ENCODE peak calls at places on chromosomes 11 and 22, in seven cellular contexts. One of them, this sample, is unnamed.

GRCh38 chr22:20061481-20061861 is 18.6 kb upstream of the DGCR8 start:
- DNase-seq in activated T-cell treated with anti-CD3 and anti-CD28 coated beads, Interleukin-2, amount 50 U/mL, for 72 hours: no peak
- DNase-seq in endodermal cell: no peak
- DNase-seq in AG10803: no peak
- DNase-seq in T-cell: no peak
- DNase-seq in posterior vena cava: no peak
- DNase-seq in heart right ventricle: no peak
- DNase-seq in this sample: peak

GRCh38 chr11:501001-501682 is 5.9 kb downstream of the RNH1 start:
- DNase-seq in activated T-cell treated with anti-CD3 and anti-CD28 coated beads, Interleukin-2, amount 50 U/mL, for 72 hours: no peak
- DNase-seq in endodermal cell: no peak
- DNase-seq in AG10803: no peak
- DNase-seq in T-cell: no peak
- DNase-seq in posterior vena cava: peak
- DNase-seq in heart right ventricle: no peak
- DNase-seq in this sample: no peak

GRCh38 chr11:92893276-92893675 is 76.2 kb upstream of the MTNR1B start:
- DNase-seq in activated T-cell treated with anti-CD3 and anti-CD28 coated beads, Interleukin-2, amount 50 U/mL, for 72 hours: no peak
- DNase-seq in endodermal cell: no peak
- DNase-seq in AG10803: no peak
- DNase-seq in T-cell: no peak
- DNase-seq in posterior vena cava: no peak
- DNase-seq in heart right ventricle: no peak
- DNase-seq in this sample: peak

GRCh38 chr11:68386331-68386978 is 74.1 kb downstream of the LRP5 start:
- DNase-seq in activated T-cell treated with anti-CD3 and anti-CD28 coated beads, Interleukin-2, amount 50 U/mL, for 72 hours: no peak
- DNase-seq in endodermal cell: no peak
- DNase-seq in AG10803: no peak
- DNase-seq in T-cell: no peak
- DNase-seq in posterior vena cava: no peak
- DNase-seq in heart right ventricle: no peak
- DNase-seq in this sample: no peak

GRCh38 chr11:16603890-16604783 is 134.3 kb upstream of the C11orf58 start:
- DNase-seq in activated T-cell treated with anti-CD3 and anti-CD28 coated beads, Interleukin-2, amount 50 U/mL, for 72 hours: no peak
- DNase-seq in endodermal cell: peak
- DNase-seq in AG10803: no peak
- DNase-seq in T-cell: no peak
- DNase-seq in posterior vena cava: peak
- DNase-seq in heart right ventricle: peak
- DNase-seq in this sample: peak

GRCh38 chr22:44181033-44181911 is 547 bp downstream of the PARVG start:
- DNase-seq in activated T-cell treated with anti-CD3 and anti-CD28 coated beads, Interleukin-2, amount 50 U/mL, for 72 hours: peak
- DNase-seq in endodermal cell: no peak
- DNase-seq in AG10803: no peak
- DNase-seq in T-cell: peak
- DNase-seq in posterior vena cava: no peak
- DNase-seq in heart right ventricle: no peak
- DNase-seq in this sample: peak

GRCh38 chr11:2839395-2839941 is 46.1 kb downstream of the CDKN1C start:
- DNase-seq in activated T-cell treated with anti-CD3 and anti-CD28 coated beads, Interleukin-2, amount 50 U/mL, for 72 hours: no peak
- DNase-seq in endodermal cell: no peak
- DNase-seq in AG10803: no peak
- DNase-seq in T-cell: no peak
- DNase-seq in posterior vena cava: no peak
- DNase-seq in heart right ventricle: no peak
- DNase-seq in this sample: no peak

GRCh38 chr11:58003591-58003990 is 20.1 kb upstream of the OR9Q1 start:
- DNase-seq in activated T-cell treated with anti-CD3 and anti-CD28 coated beads, Interleukin-2, amount 50 U/mL, for 72 hours: no peak
- DNase-seq in endodermal cell: no peak
- DNase-seq in AG10803: no peak
- DNase-seq in T-cell: no peak
- DNase-seq in posterior vena cava: no peak
- DNase-seq in heart right ventricle: no peak
- DNase-seq in this sample: no peak

GRCh38 chr11:119752946-119753345 is 23.9 kb upstream of the NECTIN1 start:
- DNase-seq in activated T-cell treated with anti-CD3 and anti-CD28 coated beads, Interleukin-2, amount 50 U/mL, for 72 hours: no peak
- DNase-seq in endodermal cell: no peak
- DNase-seq in AG10803: no peak
- DNase-seq in T-cell: no peak
- DNase-seq in posterior vena cava: peak
- DNase-seq in heart right ventricle: no peak
- DNase-seq in this sample: peak

GRCh38 chr11:44525473-44526252 is 39.8 kb upstream of the CD82 start:
- DNase-seq in activated T-cell treated with anti-CD3 and anti-CD28 coated beads, Interleukin-2, amount 50 U/mL, for 72 hours: no peak
- DNase-seq in endodermal cell: no peak
- DNase-seq in AG10803: no peak
- DNase-seq in T-cell: no peak
- DNase-seq in posterior vena cava: peak
- DNase-seq in heart right ventricle: no peak
- DNase-seq in this sample: no peak

GRCh38 chr11:33741806-33742205 is 5.6 kb upstream of the CD59 start:
- DNase-seq in activated T-cell treated with anti-CD3 and anti-CD28 coated beads, Interleukin-2, amount 50 U/mL, for 72 hours: no peak
- DNase-seq in endodermal cell: no peak
- DNase-seq in AG10803: no peak
- DNase-seq in T-cell: no peak
- DNase-seq in posterior vena cava: no peak
- DNase-seq in heart right ventricle: no peak
- DNase-seq in this sample: no peak

GRCh38 chr11:120465921-120466534 is 45.5 kb upstream of the GRIK4 start:
- DNase-seq in activated T-cell treated with anti-CD3 and anti-CD28 coated beads, Interleukin-2, amount 50 U/mL, for 72 hours: no peak
- DNase-seq in endodermal cell: no peak
- DNase-seq in AG10803: no peak
- DNase-seq in T-cell: no peak
- DNase-seq in posterior vena cava: no peak
- DNase-seq in heart right ventricle: no peak
- DNase-seq in this sample: no peak

GRCh38 chr11:66981976-66982578 is 7.0 kb downstream of the C11orf86 start:
- DNase-seq in activated T-cell treated with anti-CD3 and anti-CD28 coated beads, Interleukin-2, amount 50 U/mL, for 72 hours: peak
- DNase-seq in endodermal cell: no peak
- DNase-seq in AG10803: peak
- DNase-seq in T-cell: no peak
- DNase-seq in posterior vena cava: peak
- DNase-seq in heart right ventricle: peak
- DNase-seq in this sample: peak

GRCh38 chr11:29231991-29232390 is 784.8 kb downstream of the KCNA4 start:
- DNase-seq in activated T-cell treated with anti-CD3 and anti-CD28 coated beads, Interleukin-2, amount 50 U/mL, for 72 hours: no peak
- DNase-seq in endodermal cell: no peak
- DNase-seq in AG10803: peak
- DNase-seq in T-cell: no peak
- DNase-seq in posterior vena cava: no peak
- DNase-seq in heart right ventricle: no peak
- DNase-seq in this sample: no peak

GRCh38 chr11:85930879-85931366 is 75.7 kb downstream of the CCDC83 start:
- DNase-seq in activated T-cell treated with anti-CD3 and anti-CD28 coated beads, Interleukin-2, amount 50 U/mL, for 72 hours: no peak
- DNase-seq in endodermal cell: no peak
- DNase-seq in AG10803: no peak
- DNase-seq in T-cell: no peak
- DNase-seq in posterior vena cava: no peak
- DNase-seq in heart right ventricle: no peak
- DNase-seq in this sample: no peak

GRCh38 chr22:36253523-36254490 is 874 bp downstream of the APOL1 start:
- DNase-seq in activated T-cell treated with anti-CD3 and anti-CD28 coated beads, Interleukin-2, amount 50 U/mL, for 72 hours: peak
- DNase-seq in endodermal cell: no peak
- DNase-seq in AG10803: no peak
- DNase-seq in T-cell: no peak
- DNase-seq in posterior vena cava: peak
- DNase-seq in heart right ventricle: no peak
- DNase-seq in this sample: no peak

GRCh38 chr11:69055598-69056516 is 7.1 kb downstream of the TPCN2 start:
- DNase-seq in activated T-cell treated with anti-CD3 and anti-CD28 coated beads, Interleukin-2, amount 50 U/mL, for 72 hours: peak
- DNase-seq in endodermal cell: no peak
- DNase-seq in AG10803: no peak
- DNase-seq in T-cell: peak
- DNase-seq in posterior vena cava: peak
- DNase-seq in heart right ventricle: no peak
- DNase-seq in this sample: no peak

GRCh38 chr11:126830216-126830615 is 170.4 kb downstream of the KIRREL3 start:
- DNase-seq in activated T-cell treated with anti-CD3 and anti-CD28 coated beads, Interleukin-2, amount 50 U/mL, for 72 hours: no peak
- DNase-seq in endodermal cell: no peak
- DNase-seq in AG10803: peak
- DNase-seq in T-cell: no peak
- DNase-seq in posterior vena cava: no peak
- DNase-seq in heart right ventricle: no peak
- DNase-seq in this sample: no peak

GRCh38 chr11:19200410-19201201 is 1.2 kb downstream of the CSRP3 start:
- DNase-seq in activated T-cell treated with anti-CD3 and anti-CD28 coated beads, Interleukin-2, amount 50 U/mL, for 72 hours: no peak
- DNase-seq in endodermal cell: no peak
- DNase-seq in AG10803: peak
- DNase-seq in T-cell: no peak
- DNase-seq in posterior vena cava: no peak
- DNase-seq in heart right ventricle: no peak
- DNase-seq in this sample: peak

GRCh38 chr11:19868871-19869270 is 156.2 kb downstream of the NAV2 start:
- DNase-seq in activated T-cell treated with anti-CD3 and anti-CD28 coated beads, Interleukin-2, amount 50 U/mL, for 72 hours: no peak
- DNase-seq in endodermal cell: no peak
- DNase-seq in AG10803: peak
- DNase-seq in T-cell: no peak
- DNase-seq in posterior vena cava: no peak
- DNase-seq in heart right ventricle: no peak
- DNase-seq in this sample: peak